ENCODE peak calls at places on chromosomes 5 and 9, in nine cellular contexts. U is body of pancreas; E is left ventricle myocardium superior; I is GM12892; A is activated CD4-positive, alpha-beta T cell treated with anti-CD3 and anti-CD28 coated beads, Interleukin-2, amount 50 U/mL, for 4 hours; S is kidney tubule cell; P is GM04503; D is mucosa of descending colon; J is epithelial cell of prostate. H is an unnamed sample.
A peak's percentile ranks its signal among the peaks of the same experiment; 100 is the strongest.

GRCh38 chr5:127754259-127754658 is 51.1 kb downstream of the CCDC192 start:
- DNase-seq in U (peak; percentile 39), E (no peak), I (no peak), A (no peak), S (no peak), P (no peak), D (no peak), J (no peak), H (no peak)

GRCh38 chr5:111902436-111902835 is 145.4 kb upstream of the NREP start:
- DNase-seq in U (no peak), E (no peak), I (no peak), A (no peak), S (no peak), P (no peak), D (no peak), J (no peak), H (no peak)

GRCh38 chr5:164041105-164041504 is 535.7 kb downstream of the MAT2B start:
- DNase-seq in U (no peak), E (no peak), I (no peak), A (no peak), S (no peak), P (no peak), D (no peak), J (no peak), H (no peak)

GRCh38 chr5:157203417-157203816 is 22.8 kb downstream of the ITK start:
- DNase-seq in U (no peak), E (no peak), I (no peak), A (no peak), S (no peak), P (no peak), D (no peak), J (no peak), H (no peak)

GRCh38 chr5:115979628-115980041 is 17.4 kb downstream of the LVRN start:
- DNase-seq in U (no peak), E (no peak), I (no peak), A (no peak), S (no peak), P (peak; percentile 89), D (no peak), J (no peak), H (no peak)

GRCh38 chr9:97570899-97571298 is 62.3 kb downstream of the TSTD2 start:
- DNase-seq in U (no peak), E (peak; percentile 93), I (no peak), A (no peak), S (no peak), P (no peak), D (no peak), J (no peak), H (no peak)

GRCh38 chr9:129938291-129938979 is 103.2 kb downstream of the USP20 start:
- DNase-seq in U (no peak), E (no peak), I (no peak), A (no peak), S (no peak), P (peak; percentile 78), D (no peak), J (no peak), H (no peak)

GRCh38 chr5:88551724-88552345 is 283.2 kb upstream of the TMEM161B start:
- DNase-seq in U (no peak), E (no peak), I (no peak), A (no peak), S (no peak), P (no peak), D (no peak), J (no peak), H (no peak)

GRCh38 chr9:137077758-137078693 is 709 bp downstream of the UAP1L1 start:
- DNase-seq in U (no peak), E (peak; percentile 60), I (no peak), A (no peak), S (peak; percentile 28), P (no peak), D (peak; percentile 74), J (no peak), H (peak; percentile 26)

GRCh38 chr9:33752130-33752637 is 43.2 kb upstream of the PRSS3 start:
- DNase-seq in U (no peak), E (no peak), I (no peak), A (no peak), S (no peak), P (no peak), D (peak; percentile 49), J (no peak), H (no peak)

GRCh38 chr5:136424835-136425694 is 59.7 kb upstream of the TRPC7 start:
- DNase-seq in U (peak; percentile 75), E (peak; percentile 77), I (peak; percentile 19), A (peak; percentile 4), S (peak; percentile 74), P (peak; percentile 7), D (peak; percentile 82), J (peak; percentile 10), H (peak; percentile 1)

GRCh38 chr5:1288439-1289335 is 6.2 kb downstream of the TERT start:
- DNase-seq in U (no peak), E (no peak), I (no peak), A (no peak), S (no peak), P (no peak), D (peak; percentile 16), J (no peak), H (no peak)

GRCh38 chr5:72498284-72498683 is 8.9 kb downstream of the ZNF366 start:
- DNase-seq in U (no peak), E (no peak), I (no peak), A (no peak), S (peak; percentile 10), P (peak; percentile 34), D (no peak), J (no peak), H (no peak)

GRCh38 chr9:132324425-132324824 is 30.4 kb downstream of the SETX start:
- DNase-seq in U (no peak), E (no peak), I (no peak), A (no peak), S (no peak), P (no peak), D (no peak), J (no peak), H (no peak)

GRCh38 chr9:88060746-88061145 is 77.5 kb downstream of the SPATA31C2 start:
- DNase-seq in U (no peak), E (no peak), I (no peak), A (no peak), S (peak; percentile 29), P (no peak), D (no peak), J (no peak), H (no peak)

H was measured in KG1.